ENCODE peak calls at places on chromosomes 13 and 19, in four cellular contexts. E, M, L and N are unnamed samples. For H3K4me1, the result is how much of the 10 kb centered on the place peaks cover.

GRCh38 chr19:995051-995827 is 5.0 kb upstream of the GRIN3B start:
- DNase-seq in M (no peak), E (no peak), L (no peak), N (no peak)

GRCh38 chr19:52188822-52189744 is 769 bp upstream of the PPP2R1A start:
- DNase-seq in M (peak), E (no peak), L (peak), N (no peak)

GRCh38 chr19:10105241-10106099 is 692 bp upstream of the PPAN start:
- DNase-seq in M (no peak), L (no peak), E (no peak), N (no peak)

GRCh38 chr13:113616991-113617749 is 32.6 kb downstream of the TFDP1 start:
- DNase-seq in M (no peak), E (peak), L (no peak), N (no peak)

GRCh38 chr13:37446503-37446902 is 152.1 kb downstream of the POSTN start:
- DNase-seq in E (no peak), L (no peak), M (peak), N (no peak)

GRCh38 chr19:16726916-16727315 is 7.3 kb downstream of the NWD1 start:
- DNase-seq in L (no peak), E (no peak), M (no peak), N (no peak)

GRCh38 chr13:86591862-86592261 is 792.6 kb upstream of the SLITRK6 start:
- DNase-seq in L (no peak), E (no peak), M (no peak), N (no peak)

GRCh38 chr19:14686411-14686810 is 3.4 kb upstream of the ZNF333 start:
- DNase-seq in M (no peak), E (no peak), L (no peak), N (no peak)

GRCh38 chr13:32426191-32426980 is 1.5 kb downstream of the N4BP2L1 start:
- DNase-seq in E (no peak), L (no peak), M (no peak), N (no peak)

GRCh38 chr13:21675095-21676007 is 4.5 kb downstream of the FGF9 start:
- DNase-seq in E (peak), M (no peak), L (peak), N (no peak)

GRCh38 chr13:93558637-93559036 is 332.0 kb downstream of the GPC6 start:
- DNase-seq in E (no peak), L (no peak), M (no peak), N (no peak)

GRCh38 chr19:18650048-18650435 is 13.2 kb downstream of the KLHL26 start:
- DNase-seq in M (no peak), E (no peak), L (no peak), N (no peak)
- H3K4me1 ChIP-seq in M (under half), E (half or more), L (under half), N (under half)

GRCh38 chr19:40802300-40803169 is 3.5 kb downstream of the EGLN2 start:
- DNase-seq in M (no peak), L (peak), E (peak), N (no peak)
- TF ChIP-seq POLR2AphosphoS5 in M (no peak), L (no peak), E (peak), N (no peak)

GRCh38 chr13:110407531-110407930 is 100.4 kb downstream of the COL4A2 start:
- DNase-seq in L (no peak), M (no peak), E (no peak), N (no peak)

GRCh38 chr13:110407021-110407420 is 99.9 kb downstream of the COL4A2 start:
- DNase-seq in M (no peak), E (no peak), L (no peak), N (no peak)

GRCh38 chr13:110403721-110404120 is 96.6 kb downstream of the COL4A2 start:
- DNase-seq in L (no peak), E (no peak), M (no peak), N (no peak)

GRCh38 chr13:110404321-110404720 is 97.2 kb downstream of the COL4A2 start:
- DNase-seq in L (no peak), M (no peak), E (no peak), N (no peak)

GRCh38 chr13:110405597-110406450 is 98.7 kb downstream of the COL4A2 start:
- DNase-seq in E (no peak), M (no peak), L (no peak), N (no peak)
- H3K4me1 ChIP-seq in E (under half), M (under half), L (under half), N (under half)

GRCh38 chr19:5806905-5807304 is 2.0 kb downstream of the NRTN start:
- DNase-seq in M (no peak), L (no peak), E (no peak), N (no peak)

GRCh38 chr19:5803752-5804515 is 933 bp upstream of the NRTN start:
- DNase-seq in L (peak), M (peak), E (peak), N (peak)

GRCh38 chr19:5804516-5805464 is at the start of gene NRTN:
- DNase-seq in L (peak), M (no peak), E (peak), N (no peak)

GRCh38 chr19:5806133-5806489 is 1.2 kb downstream of the NRTN start:
- DNase-seq in L (no peak), E (no peak), M (no peak), N (no peak)

DNA sequence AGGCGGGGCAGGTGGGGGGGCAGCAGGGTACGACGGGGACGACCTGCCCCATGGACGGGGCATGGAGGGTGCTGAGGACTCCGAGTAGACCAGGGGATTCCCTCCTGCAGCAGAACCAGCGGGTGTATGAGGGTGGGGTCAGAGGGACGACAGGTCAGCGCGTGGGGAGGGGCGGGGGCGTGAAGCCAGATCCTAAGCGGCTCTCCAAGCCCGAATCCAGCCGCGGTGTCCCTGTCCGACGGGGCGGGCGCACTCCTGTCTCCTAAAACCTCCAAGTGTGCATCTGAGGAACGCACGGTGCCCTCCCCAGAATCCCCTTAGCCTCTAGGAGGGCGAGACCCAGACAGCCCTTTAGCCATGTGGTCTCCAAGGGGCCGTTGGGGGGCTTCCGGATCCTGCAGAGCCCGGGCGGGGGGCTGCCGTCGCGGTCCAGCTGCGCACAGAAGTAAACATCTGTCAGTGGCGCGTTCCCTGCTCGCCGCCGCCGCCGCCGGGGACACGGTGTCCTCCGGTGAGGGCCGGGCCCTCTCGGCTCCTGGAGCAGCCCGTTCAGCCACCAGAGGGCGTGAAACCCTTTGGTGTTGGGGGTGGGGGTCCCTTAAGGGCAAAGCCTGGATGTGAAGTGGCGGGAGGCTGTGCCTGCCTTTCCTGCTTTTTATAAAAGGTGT is 732 bp downstream of the NRTN start:
- DNase-seq in E (peak), M (no peak), L (peak), N (no peak)
- TF ChIP-seq POLR2AphosphoS5 in E (peak), M (no peak), L (no peak), N (no peak)

GRCh38 chr19:2056810-2057192 is 5.8 kb upstream of the MKNK2 start:
- DNase-seq in L (no peak), E (no peak), M (peak), N (no peak)
- H3K4me1 ChIP-seq in L (under half), E (half or more), M (half or more), N (half or more)